ENCODE peak calls at places on chromosomes 6 and 20, in six cellular contexts. H is ovary, N is EH, Y is renal cortical epithelial cell, W is H9, B is GM23338. A is an unnamed sample.

GRCh38 chr6:113903666-113904330 is 46.7 kb downstream of the MARCKS start:
- DNase-seq in H (peak), N (peak), Y (peak), W (no peak), B (no peak), A (no peak)

GRCh38 chr6:91276315-91276714 is 689.4 kb upstream of the MAP3K7 start:
- DNase-seq in H (no peak), N (no peak), Y (peak), W (no peak), B (peak), A (peak)

GRCh38 chr20:58596244-58597010 is 54.7 kb upstream of the STX16 start:
- DNase-seq in H (no peak), N (no peak), Y (no peak), W (no peak), B (no peak), A (no peak)

GRCh38 chr6:23013776-23014175 is 444.4 kb downstream of the HDGFL1 start:
- DNase-seq in H (no peak), N (peak), Y (peak), W (no peak), B (peak), A (no peak)

GRCh38 chr6:43981363-43981990 is 145.8 kb downstream of the MRPL14 start:
- DNase-seq in H (no peak), N (no peak), Y (no peak), W (peak), B (no peak), A (no peak)

GRCh38 chr6:151118453-151119123 is 121.2 kb upstream of the AKAP12 start:
- DNase-seq in H (no peak), N (no peak), Y (no peak), W (no peak), B (no peak), A (no peak)

GRCh38 chr6:133467982-133468380 is 226.8 kb downstream of the EYA4 start:
- DNase-seq in H (no peak), N (no peak), Y (no peak), W (no peak), B (no peak), A (no peak)

GRCh38 chr20:32112862-32113261 is 3.3 kb downstream of the TM9SF4 start:
- DNase-seq in H (no peak), N (no peak), Y (no peak), W (no peak), B (no peak), A (no peak)

GRCh38 chr20:50226093-50226974 is 35.7 kb downstream of the CEBPB start:
- DNase-seq in H (peak), N (peak), Y (peak), W (no peak), B (no peak), A (no peak)

GRCh38 chr6:20312581-20312980 is 89.1 kb upstream of the E2F3 start:
- DNase-seq in H (no peak), N (no peak), Y (no peak), W (no peak), B (no peak), A (no peak)

A was measured in neural progenitor cell.